ENCODE peak calls at places on chromosomes 1 and 21, in eight cellular contexts. O is cardiac muscle cell; B is CD8-positive, alpha-beta memory T cell; D is mammary epithelial cell; V is HAP-1; G is naive thymus-derived CD4-positive, alpha-beta T cell; N is heart left ventricle; H is lung. Y is an unnamed sample. For H3K4me1, the result is how much of the 10 kb centered on the place peaks cover.

GRCh38 chr1:9443913-9444445 is 95.3 kb upstream of the SLC25A33 start:
- DNase-seq in O (peak), B (no peak), D (peak), V (no peak), G (no peak), N (no peak), H (no peak), Y (no peak)

GRCh38 chr1:115189814-115190541 is 100.7 kb upstream of the TSPAN2 start:
- DNase-seq in O (peak), B (no peak), D (peak), V (no peak), G (no peak), N (no peak), H (no peak), Y (no peak)

GRCh38 chr1:210499956-210500355 is 171.3 kb downstream of the HHAT start:
- DNase-seq in O (no peak), B (no peak), D (no peak), V (no peak), G (no peak), N (no peak), H (no peak), Y (no peak)

GRCh38 chr1:57897581-57897980 is 473.7 kb upstream of the DAB1 start:
- DNase-seq in O (no peak), B (no peak), D (no peak), V (no peak), G (no peak), N (no peak), H (no peak), Y (no peak)

GRCh38 chr21:42614811-42615342 is 38.5 kb upstream of the PDE9A start:
- DNase-seq in O (no peak), B (peak), D (peak), V (peak), G (peak), N (no peak), H (peak), Y (peak)

GRCh38 chr1:212606042-212606733 is 2.4 kb upstream of the ATF3 start:
- DNase-seq in O (no peak), B (no peak), D (no peak), V (peak), G (no peak), N (no peak), H (no peak), Y (no peak)

GRCh38 chr1:235953801-235954200 is 87.1 kb upstream of the LYST start:
- DNase-seq in O (peak), B (no peak), D (peak), V (no peak), G (no peak), N (no peak), H (no peak), Y (no peak)

GRCh38 chr1:56666112-56666608 is 21.0 kb downstream of the PRKAA2 start:
- DNase-seq in O (no peak), B (no peak), D (no peak), V (no peak), G (no peak), N (no peak), H (no peak), Y (no peak)

GRCh38 chr1:209168204-209168603 is 415.3 kb upstream of the CAMK1G start:
- DNase-seq in O (peak), B (no peak), D (peak), V (no peak), G (no peak), N (no peak), H (no peak), Y (peak)

GRCh38 chr1:8510041-8510823 is 192.3 kb downstream of the SLC45A1 start:
- DNase-seq in O (peak), B (no peak), D (peak), V (no peak), G (peak), N (no peak), H (no peak), Y (no peak)

GRCh38 chr1:149846042-149846441 is 53.3 kb upstream of the BOLA1 start:
- DNase-seq in O (no peak), B (no peak), D (no peak), V (no peak), G (no peak), N (no peak), H (no peak), Y (no peak)

GRCh38 chr1:28437924-28438699 is 67.7 kb upstream of the RCC1 start:
- DNase-seq in O (peak), B (no peak), D (peak), V (peak), G (no peak), N (peak), H (peak), Y (peak)

GRCh38 chr1:35594005-35594760 is 21.1 kb downstream of the TFAP2E start:
- DNase-seq in O (no peak), B (no peak), D (no peak), V (no peak), G (no peak), N (no peak), H (no peak), Y (no peak)

GRCh38 chr1:2628191-2628932 is 4.5 kb downstream of the MMEL1 start:
- DNase-seq in O (no peak), B (no peak), D (no peak), V (no peak), G (no peak), N (no peak), H (no peak), Y (no peak)

GRCh38 chr1:83849191-83850061 is 149.5 kb downstream of the TTLL7 start:
- DNase-seq in O (no peak), B (no peak), D (peak), V (no peak), G (no peak), N (no peak), H (no peak), Y (no peak)

GRCh38 chr1:83845437-83846071 is 153.4 kb downstream of the TTLL7 start:
- DNase-seq in O (peak), B (no peak), D (no peak), V (no peak), G (no peak), N (no peak), H (no peak), Y (no peak)

GRCh38 chr1:83850849-83851248 is 148.1 kb downstream of the TTLL7 start:
- DNase-seq in O (no peak), B (no peak), D (no peak), V (no peak), G (no peak), N (no peak), H (no peak), Y (no peak)

GRCh38 chr1:83844546-83844945 is 154.4 kb downstream of the TTLL7 start:
- DNase-seq in O (no peak), B (no peak), D (no peak), V (peak), G (no peak), N (no peak), H (no peak), Y (no peak)

GRCh38 chr1:83846138-83846537 is 152.8 kb downstream of the TTLL7 start:
- DNase-seq in O (no peak), B (no peak), D (no peak), V (no peak), G (no peak), N (no peak), H (no peak), Y (no peak)
- H3K4me1 ChIP-seq in O (under half), B (under half), D (under half), V (under half), G (under half), N (under half), H (under half), Y (under half)

GRCh38 chr1:158100498-158100897 is 80.2 kb upstream of the CD1D start:
- DNase-seq in O (no peak), B (no peak), D (no peak), V (no peak), G (no peak), N (no peak), H (no peak), Y (no peak)

GRCh38 chr1:158095737-158096335 is 84.9 kb upstream of the CD1D start:
- DNase-seq in O (peak), B (no peak), D (no peak), V (peak), G (no peak), N (no peak), H (no peak), Y (no peak)

GRCh38 chr1:158101455-158101854 is 79.2 kb upstream of the CD1D start:
- DNase-seq in O (no peak), B (no peak), D (no peak), V (no peak), G (no peak), N (no peak), H (no peak), Y (no peak)

GRCh38 chr1:158094571-158094970 is 86.1 kb upstream of the CD1D start:
- DNase-seq in O (no peak), B (no peak), D (no peak), V (no peak), G (no peak), N (no peak), H (no peak), Y (no peak)

GRCh38 chr1:158098256-158098655 is 82.4 kb upstream of the CD1D start:
- DNase-seq in O (no peak), B (no peak), D (no peak), V (no peak), G (no peak), N (no peak), H (no peak), Y (no peak)
- H3K4me1 ChIP-seq in O (under half), B (under half), D (under half), V (under half), G (under half), N (under half), H (under half), Y (under half)

GRCh38 chr1:66275601-66276023 is 258.3 kb upstream of the SGIP1 start:
- DNase-seq in O (peak), B (no peak), D (no peak), V (no peak), G (no peak), N (peak), H (no peak), Y (no peak)
- H3K4me1 ChIP-seq in O (under half), B (half or more), D (under half), V (under half), G (half or more), N (under half), H (under half), Y (under half)

DNA sequence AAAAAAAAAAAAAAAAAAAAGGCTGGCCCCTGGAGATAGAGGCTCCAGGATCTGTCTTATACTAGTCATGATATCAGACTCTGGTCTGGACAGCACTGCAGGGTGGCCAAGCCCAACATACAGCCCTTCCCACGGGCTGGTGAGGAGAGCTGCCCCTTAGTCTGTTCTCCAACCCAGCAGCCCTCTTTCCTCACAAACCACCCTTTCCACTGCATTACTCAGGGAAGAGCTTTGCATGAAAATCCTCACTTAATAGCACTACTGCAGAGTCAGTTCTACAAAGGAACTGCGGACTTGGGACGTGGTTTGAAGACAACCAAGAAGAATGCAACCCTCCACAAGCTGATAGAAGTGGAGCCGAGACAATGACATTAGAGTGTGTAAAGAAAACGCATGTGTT is 5.7 kb downstream of the BCAR3 start:
- DNase-seq in O (peak), B (no peak), D (no peak), V (no peak), G (no peak), N (no peak), H (no peak), Y (no peak)
- H3K4me1 ChIP-seq in O (under half), B (under half), D (half or more), V (under half), G (under half), N (half or more), H (under half), Y (half or more)

GRCh38 chr1:206687915-206688442 is 3.3 kb downstream of the MAPKAPK2 start:
- DNase-seq in O (no peak), B (no peak), D (peak), V (peak), G (no peak), N (no peak), H (no peak), Y (no peak)

GRCh38 chr1:206685256-206685748 is 597 bp downstream of the MAPKAPK2 start:
- DNase-seq in O (no peak), B (peak), D (no peak), V (peak), G (peak), N (no peak), H (peak), Y (no peak)

GRCh38 chr1:206685749-206686485 is 1.2 kb downstream of the MAPKAPK2 start:
- DNase-seq in O (peak), B (peak), D (peak), V (peak), G (peak), N (peak), H (peak), Y (no peak)

GRCh38 chr1:206687251-206687914 is 2.7 kb downstream of the MAPKAPK2 start:
- DNase-seq in O (no peak), B (no peak), D (no peak), V (no peak), G (no peak), N (no peak), H (no peak), Y (no peak)

GRCh38 chr1:206686486-206687249 is 2.0 kb downstream of the MAPKAPK2 start:
- DNase-seq in O (no peak), B (peak), D (no peak), V (no peak), G (no peak), N (no peak), H (no peak), Y (no peak)
- H3K4me1 ChIP-seq in O (under half), B (half or more), D (under half), V (under half), G (under half), N (half or more), H (under half), Y (under half)